ENCODE peak calls at places on chromosomes 3 and 15, in five cellular contexts. I, F, N, B and U are unnamed samples.

GRCh38 chr3:16807441-16807840 is 77.3 kb upstream of the PLCL2 start:
- DNase-seq in N (no peak), I (no peak), F (no peak), B (no peak), U (no peak)

GRCh38 chr3:107797586-107797985 is 274.8 kb downstream of the BBX start:
- DNase-seq in F (no peak), I (no peak), B (no peak), N (no peak), U (no peak)

GRCh38 chr15:39999538-39999937 is 39.4 kb downstream of the SRP14 start:
- DNase-seq in I (no peak), N (no peak), F (no peak), B (no peak), U (no peak)

GRCh38 chr3:14876942-14877341 is 58.2 kb downstream of the FGD5 start:
- DNase-seq in F (no peak), I (no peak), N (no peak), B (no peak), U (peak; percentile 34)

GRCh38 chr3:104273046-104273649 is 1093.6 kb upstream of the ALCAM start:
- DNase-seq in F (peak; percentile 31), B (no peak), I (no peak), N (peak; percentile 1), U (no peak)

GRCh38 chr3:67940200-67940952 is 286.0 kb upstream of the SUCLG2 start:
- DNase-seq in B (no peak), F (no peak), N (no peak), I (no peak), U (no peak)

GRCh38 chr3:127660621-127661253 is 12.0 kb upstream of the ABTB1 start:
- DNase-seq in N (no peak), I (no peak), B (no peak), F (no peak), U (no peak)

GRCh38 chr3:73228425-73228824 is 167.0 kb downstream of the EBLN2 start:
- DNase-seq in F (no peak), B (no peak), N (no peak), I (no peak), U (no peak)

GRCh38 chr3:177905173-177905894 is 630.9 kb upstream of the KCNMB2 start:
- DNase-seq in N (no peak), F (no peak), B (no peak), I (no peak), U (no peak)

GRCh38 chr3:100047455-100048141 is 66.7 kb downstream of the FILIP1L start:
- DNase-seq in F (peak; percentile 86), N (no peak), I (peak; percentile 77), B (no peak), U (no peak)

GRCh38 chr3:181630873-181631272 is 80.9 kb upstream of the SOX2 start:
- DNase-seq in F (no peak), I (no peak), N (no peak), B (no peak), U (no peak)

GRCh38 chr3:197372076-197372661 is 73.8 kb upstream of the DLG1 start:
- DNase-seq in N (no peak), B (no peak), I (no peak), F (peak; percentile 66), U (no peak)

GRCh38 chr15:74957301-74958035 is 896 bp upstream of the RPP25 start:
- DNase-seq in F (no peak), I (no peak), N (no peak), B (no peak), U (no peak)

GRCh38 chr15:59999064-59999377 is 5.1 kb upstream of the FOXB1 start:
- DNase-seq in F (no peak), B (no peak), N (no peak), I (no peak), U (peak; percentile 23)

GRCh38 chr15:55230953-55231352 is 34.2 kb upstream of the RSL24D1 start:
- DNase-seq in B (no peak), F (no peak), N (no peak), I (no peak), U (no peak)

GRCh38 chr3:32960404-32961160 is 9.1 kb downstream of the CCR4 start:
- DNase-seq in B (no peak), I (no peak), N (no peak), F (no peak), U (no peak)

GRCh38 chr3:18429021-18429745 is 4.0 kb upstream of the SATB1 start:
- DNase-seq in B (no peak), I (no peak), N (no peak), F (no peak), U (no peak)

GRCh38 chr3:46690798-46691197 is 2.7 kb downstream of the ALS2CL start:
- DNase-seq in I (no peak), F (no peak), B (no peak), N (no peak), U (no peak)

GRCh38 chr3:39038165-39038564 is 13.6 kb downstream of the SCN11A start:
- DNase-seq in I (no peak), F (no peak), B (no peak), N (no peak), U (no peak)
- TF ChIP-seq GABPA in I (no peak), F (no peak), B (no peak), N (no peak), U (no peak)

GRCh38 chr3:194300392-194300758 is 50.8 kb downstream of the CPN2 start:
- DNase-seq in B (no peak), I (no peak), N (no peak), F (peak; percentile 53), U (no peak)
- TF ChIP-seq REST in B (no peak), I (no peak), N (no peak), F (no peak), U (no peak)

GRCh38 chr3:58529516-58530353 is 7.3 kb downstream of the ACOX2 start:
- DNase-seq in F (peak; percentile 44), N (peak; percentile 63), I (no peak), B (no peak), U (no peak)
- TF ChIP-seq GABPA in F (no peak), N (no peak), I (no peak), B (no peak), U (no peak)

DNA sequence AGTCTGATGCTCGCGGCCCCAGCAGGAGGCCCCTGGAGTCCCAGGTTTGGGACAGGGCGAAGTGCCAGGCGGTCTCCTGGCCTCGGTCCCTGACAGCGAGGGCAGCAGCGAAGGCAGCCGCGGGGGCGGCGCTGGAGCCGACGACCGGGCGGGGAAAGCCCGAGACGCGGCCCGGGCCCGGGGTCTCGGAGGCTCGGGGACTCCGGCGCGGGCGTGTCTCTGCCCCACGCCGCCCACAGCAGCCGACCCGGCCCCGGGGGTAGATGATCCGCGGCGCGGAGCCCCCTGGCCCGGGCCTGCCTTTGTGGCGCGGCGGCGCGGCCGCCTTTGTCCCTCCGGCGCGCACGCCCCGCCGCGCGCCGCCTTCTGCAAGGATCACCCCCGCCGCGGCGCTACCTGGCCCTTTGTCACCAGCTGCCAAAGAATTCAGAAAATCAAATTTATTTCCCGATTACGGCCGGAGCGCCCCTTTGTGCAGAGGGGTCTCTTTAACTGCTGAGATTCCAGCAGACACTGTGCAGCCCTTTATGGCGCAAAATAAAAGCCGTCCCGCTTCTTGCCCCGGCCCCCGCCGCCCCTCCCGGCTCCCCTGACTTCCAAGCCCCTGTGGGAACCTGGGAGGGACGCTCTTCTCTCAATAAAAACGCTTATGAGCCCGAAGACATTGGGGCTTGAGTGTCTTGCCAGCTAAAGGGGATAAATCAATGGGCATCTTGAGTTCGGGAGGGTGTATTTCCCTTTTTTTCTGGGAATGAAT is 68.3 kb downstream of the HES1 start:
- DNase-seq in I (no peak), B (no peak), F (no peak), N (no peak), U (no peak)
- TF ChIP-seq REST in I (no peak), B (no peak), F (no peak), N (no peak), U (no peak)

GRCh38 chr3:47747558-47747957 is 34.1 kb downstream of the SMARCC1 start:
- DNase-seq in F (no peak), I (no peak), B (no peak), N (no peak), U (no peak)

GRCh38 chr3:47743855-47744254 is 37.8 kb downstream of the SMARCC1 start:
- DNase-seq in F (no peak), B (no peak), N (no peak), I (no peak), U (no peak)

GRCh38 chr3:47741925-47742324 is 39.8 kb downstream of the SMARCC1 start:
- DNase-seq in F (no peak), N (no peak), B (no peak), I (peak; percentile 74), U (no peak)

DNA sequence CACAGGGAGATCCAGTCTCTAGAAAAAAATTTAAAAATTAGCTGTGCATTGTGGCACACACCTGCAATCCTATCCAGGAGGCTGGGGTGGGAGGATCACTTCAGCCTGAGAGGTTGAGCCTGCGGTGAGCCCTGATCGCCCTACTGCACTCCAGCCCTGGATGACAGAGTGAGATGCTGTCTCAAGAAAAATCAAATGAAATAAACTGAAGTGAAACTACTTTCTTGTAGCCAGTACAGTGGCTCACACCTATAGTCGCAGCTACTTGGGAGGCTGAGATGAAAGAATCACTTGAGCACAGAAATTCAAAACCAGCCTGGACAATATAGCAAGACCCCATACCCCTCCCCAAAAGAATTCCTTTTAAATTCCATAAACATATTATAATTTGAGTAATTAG is 35.4 kb downstream of the SMARCC1 start:
- DNase-seq in F (no peak), I (no peak), N (no peak), B (no peak), U (no peak)
- TF ChIP-seq GABPA in F (no peak), I (no peak), N (no peak), B (no peak), U (no peak)

DNA sequence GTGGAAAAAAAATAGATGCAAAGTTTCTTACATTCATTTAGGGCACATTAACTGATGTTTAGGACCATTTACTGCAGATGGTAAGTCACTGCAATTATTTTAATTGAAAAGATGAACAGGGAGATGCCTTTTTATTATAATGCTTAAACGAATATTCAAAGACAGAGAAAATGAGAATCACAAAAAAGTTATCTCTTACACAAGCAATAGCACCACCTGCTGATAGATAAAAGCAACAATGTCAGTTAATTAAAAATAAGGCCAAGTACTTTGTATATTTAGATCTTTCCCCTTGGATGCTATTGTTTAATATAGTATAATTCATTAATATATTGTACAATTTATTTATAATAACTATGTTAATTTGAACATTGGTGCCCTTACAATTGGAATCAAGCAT is 55.9 kb downstream of the IFT80 start:
- DNase-seq in N (peak; percentile 12), F (peak; percentile 16), B (peak; percentile 1), I (no peak), U (peak; percentile 5)
- TF ChIP-seq REST in N (no peak), F (no peak), B (no peak), I (no peak), U (no peak)

DNA sequence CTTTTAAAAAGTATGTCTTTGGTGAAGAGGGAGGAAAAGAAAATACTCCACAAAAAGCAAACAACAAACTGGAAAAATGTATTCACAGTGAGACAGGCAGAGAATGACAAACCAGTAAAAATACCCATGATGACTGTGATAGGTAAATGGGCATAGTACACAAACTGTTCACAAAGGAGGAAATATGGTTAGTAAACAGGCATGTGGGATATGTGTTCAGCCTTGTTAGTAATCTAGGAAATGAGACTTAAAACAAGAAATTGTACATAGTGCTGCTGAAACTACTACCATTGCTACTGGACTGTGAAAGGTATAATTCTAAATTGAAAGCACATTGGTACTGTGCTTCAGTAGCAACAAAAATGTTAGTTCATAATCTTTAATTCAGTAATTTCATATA is 50.1 kb downstream of the UBE2E2 start:
- DNase-seq in B (no peak), N (no peak), I (peak; percentile 48), F (no peak), U (no peak)
- TF ChIP-seq GABPA in B (no peak), N (no peak), I (no peak), F (no peak), U (no peak)